ENCODE peak calls at places on chromosomes 12 and 14, in six cellular contexts. J is pancreas, F is brain microvascular endothelial cell, Z is fibroblast of lung, O is fibroblast of mammary gland, I is tibial artery. P is an unnamed sample.

GRCh38 chr12:93706387-93706786 is 29.2 kb downstream of the CRADD start:
- DNase-seq in F (peak; percentile 7), Z (peak; percentile 29), J (no peak), O (no peak), I (no peak), P (no peak)

GRCh38 chr12:123288751-123289346 is 17.2 kb upstream of the CDK2AP1 start:
- DNase-seq in O (no peak), J (no peak), F (no peak), I (no peak), Z (no peak), P (no peak)

GRCh38 chr12:93803408-93803807 is 126.2 kb downstream of the CRADD start:
- DNase-seq in Z (peak; percentile 88), F (no peak), O (peak; percentile 88), I (no peak), J (no peak), P (peak; percentile 76)

GRCh38 chr12:58295268-58295667 is 353.9 kb downstream of the ATP23 start:
- DNase-seq in I (no peak), O (no peak), Z (no peak), J (no peak), F (no peak), P (no peak)

GRCh38 chr14:99534863-99535262 is 53.7 kb downstream of the CCNK start:
- DNase-seq in F (no peak), Z (peak; percentile 79), J (no peak), O (no peak), I (no peak), P (no peak)

GRCh38 chr14:68694516-68695235 is 98.2 kb downstream of the ZFP36L1 start:
- DNase-seq in O (peak; percentile 89), J (no peak), Z (peak; percentile 73), F (no peak), I (peak; percentile 48), P (peak; percentile 82)

GRCh38 chr14:24425704-24426103 is 3.8 kb downstream of the CBLN3 start:
- DNase-seq in J (no peak), O (peak; percentile 90), I (no peak), F (peak; percentile 81), Z (peak; percentile 74), P (peak; percentile 84)

GRCh38 chr12:120394483-120395367 is 25.8 kb upstream of the MSI1 start:
- DNase-seq in O (no peak), I (no peak), F (no peak), Z (no peak), J (peak; percentile 81), P (no peak)

GRCh38 chr12:116135209-116135930 is 142.1 kb downstream of the MED13L start:
- DNase-seq in Z (peak; percentile 80), O (peak; percentile 88), F (peak; percentile 67), J (no peak), I (no peak), P (peak; percentile 93)

GRCh38 chr14:89767861-89768268 is 186.7 kb downstream of the EFCAB11 start:
- DNase-seq in I (no peak), O (peak; percentile 70), J (peak; percentile 10), F (peak; percentile 51), Z (peak; percentile 48), P (peak; percentile 51)

GRCh38 chr12:57520008-57520726 is at the start of gene DDIT3:
- DNase-seq in J (peak; percentile 100), F (peak; percentile 98), Z (peak; percentile 95), I (peak; percentile 100), O (peak; percentile 97), P (peak; percentile 99)

GRCh38 chr12:69475237-69475984 is 5.2 kb downstream of the FRS2 start:
- DNase-seq in Z (peak; percentile 56), I (no peak), O (peak; percentile 49), F (peak; percentile 5), J (no peak), P (no peak)

GRCh38 chr14:78519863-78520262 is 349.7 kb downstream of the NRXN3 start:
- DNase-seq in F (peak; percentile 9), Z (peak; percentile 9), O (peak; percentile 31), I (no peak), J (no peak), P (peak; percentile 36)

GRCh38 chr14:88682495-88683114 is 110.1 kb downstream of the EML5 start:
- DNase-seq in I (no peak), F (no peak), O (no peak), Z (no peak), J (no peak), P (no peak)

GRCh38 chr14:56168007-56168616 is 49.9 kb downstream of the PELI2 start:
- DNase-seq in J (peak; percentile 65), F (no peak), I (no peak), O (no peak), Z (no peak), P (no peak)

GRCh38 chr12:26032290-26032689 is 73.8 kb downstream of the RASSF8 start:
- DNase-seq in O (no peak), F (no peak), I (no peak), J (no peak), Z (no peak), P (no peak)

GRCh38 chr14:23177181-23177580 is 6.3 kb downstream of the SLC7A8 start:
- DNase-seq in I (no peak), J (peak; percentile 44), O (no peak), Z (no peak), F (no peak), P (no peak)

GRCh38 chr14:105927661-105928060 is 401.3 kb downstream of the TMEM121 start:
- DNase-seq in I (no peak), Z (no peak), O (no peak), F (no peak), J (no peak), P (no peak)

GRCh38 chr14:54166049-54166950 is 209.7 kb upstream of the BMP4 start:
- DNase-seq in Z (no peak), J (no peak), O (no peak), F (no peak), I (no peak), P (no peak)

GRCh38 chr12:121278450-121279375 is 17.8 kb downstream of the CAMKK2 start:
- DNase-seq in I (no peak), Z (peak; percentile 53), J (peak; percentile 50), O (peak; percentile 95), F (no peak), P (no peak)

GRCh38 chr14:54803926-54804719 is 98.5 kb downstream of the GCH1 start:
- DNase-seq in F (no peak), O (no peak), I (no peak), J (no peak), Z (no peak), P (no peak)

GRCh38 chr14:105050551-105050897 is 14.7 kb downstream of the GPR132 start:
- DNase-seq in J (peak; percentile 67), O (no peak), F (no peak), Z (no peak), I (no peak), P (peak; percentile 73)

GRCh38 chr12:18443768-18444437 is 182.6 kb downstream of the PIK3C2G start:
- DNase-seq in F (peak; percentile 28), O (no peak), J (peak; percentile 6), I (no peak), Z (peak; percentile 72), P (no peak)

GRCh38 chr12:122981036-122981471 is 573 bp downstream of the ARL6IP4 start:
- DNase-seq in F (no peak), O (no peak), Z (peak; percentile 27), I (no peak), J (no peak), P (no peak)

GRCh38 chr12:66279127-66279712 is 23.1 kb upstream of the HELB start:
- DNase-seq in J (no peak), O (peak; percentile 29), Z (peak; percentile 7), F (peak; percentile 40), I (no peak), P (peak; percentile 41)

GRCh38 chr14:50059773-50060629 is 56.4 kb downstream of the VCPKMT start:
- DNase-seq in F (no peak), J (no peak), O (no peak), Z (no peak), I (no peak), P (no peak)

GRCh38 chr14:50063876-50064420 is 52.4 kb downstream of the VCPKMT start:
- DNase-seq in F (no peak), I (no peak), O (no peak), Z (no peak), J (no peak), P (no peak)

GRCh38 chr14:50062438-50063039 is 53.8 kb downstream of the VCPKMT start:
- DNase-seq in F (peak; percentile 75), O (peak; percentile 74), J (peak; percentile 42), I (no peak), Z (peak; percentile 85), P (peak; percentile 92)

GRCh38 chr14:50061664-50062437 is 54.5 kb downstream of the VCPKMT start:
- DNase-seq in O (peak; percentile 40), Z (peak; percentile 61), F (no peak), I (no peak), J (no peak), P (peak; percentile 52)

GRCh38 chr14:50060871-50061663 is 55.3 kb downstream of the VCPKMT start:
- DNase-seq in Z (peak; percentile 93), O (peak; percentile 95), F (peak; percentile 93), I (peak; percentile 83), J (no peak), P (peak; percentile 96)
- TF ChIP-seq CTCF in Z (peak; percentile 12), O (peak; percentile 31), F (peak; percentile 40), I (peak; percentile 44), J (no peak), P (no peak)

GRCh38 chr12:102659200-102659911 is 179.0 kb upstream of the IGF1 start:
- DNase-seq in O (no peak), F (no peak), I (no peak), Z (no peak), J (no peak), P (peak; percentile 30)
- TF ChIP-seq CTCF in O (no peak), F (peak; percentile 10), I (no peak), Z (no peak), J (no peak), P (peak; percentile 16)

DNA sequence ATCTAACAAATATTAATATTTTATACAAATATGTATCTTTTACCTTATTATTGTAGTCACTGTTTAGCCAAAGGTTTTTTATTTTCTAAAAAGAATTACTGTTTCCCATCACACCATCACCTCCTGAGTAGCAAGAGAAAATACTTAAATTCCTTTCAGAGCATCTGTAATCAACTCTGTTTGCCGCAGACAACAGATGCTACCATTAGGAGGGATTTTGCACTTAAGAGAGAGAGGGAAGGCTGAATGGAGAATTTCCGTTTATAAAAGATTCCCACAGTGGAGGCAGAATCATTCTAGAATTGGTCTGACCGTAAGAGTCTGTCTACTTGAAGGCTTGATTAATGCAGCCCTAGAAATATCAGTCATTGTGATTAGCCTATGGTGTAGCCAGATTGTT is 115.8 kb downstream of the NEDD1 start:
- DNase-seq in I (no peak), F (no peak), J (no peak), O (no peak), Z (no peak), P (no peak)
- TF ChIP-seq CTCF in I (no peak), F (no peak), J (no peak), O (no peak), Z (no peak), P (no peak)

DNA sequence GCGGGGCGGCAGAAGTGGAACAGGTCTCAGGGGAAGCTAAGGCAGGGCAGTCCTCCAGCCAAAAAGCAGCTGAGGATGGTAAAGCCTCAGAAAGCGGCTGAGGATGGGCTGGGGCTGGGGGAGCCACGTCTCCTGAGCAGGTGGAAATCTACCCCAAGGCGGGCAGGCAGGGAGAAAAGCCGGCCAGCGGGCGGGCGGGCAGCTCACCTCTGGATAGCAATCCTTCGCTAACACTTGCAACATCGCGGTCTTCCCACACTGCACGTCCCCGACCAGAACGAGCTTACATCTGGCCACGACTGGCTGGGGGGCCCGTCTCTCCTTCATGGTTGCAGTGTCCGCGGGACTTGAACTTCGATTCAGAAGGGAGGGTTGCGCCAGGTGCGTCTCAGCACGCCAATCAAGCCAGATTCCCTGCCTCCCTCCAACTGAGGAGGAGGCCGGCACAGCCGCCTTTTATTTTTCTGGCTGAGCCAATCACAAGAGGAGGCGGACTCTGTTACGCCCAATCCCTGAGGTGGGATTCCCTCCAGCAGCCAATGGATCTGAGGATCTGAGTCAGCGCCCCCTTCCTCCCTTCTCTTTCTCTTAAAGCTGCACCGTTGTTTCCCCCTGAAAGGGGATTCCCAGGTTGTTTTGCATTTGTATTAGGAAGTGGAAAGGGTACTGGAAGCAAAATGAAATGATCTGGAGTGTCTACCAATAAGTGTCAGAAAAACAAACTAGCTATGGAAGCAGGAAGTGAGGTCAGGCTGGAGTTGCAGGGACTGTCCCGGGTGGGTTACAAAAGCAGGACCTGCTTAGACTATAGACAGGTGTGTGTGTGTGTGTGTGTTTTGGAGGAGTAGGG is at the start of gene RND1:
- DNase-seq in I (peak; percentile 95), O (peak; percentile 89), J (peak; percentile 93), Z (peak; percentile 87), F (peak; percentile 90), P (peak; percentile 95)
- TF ChIP-seq CTCF in I (no peak), O (no peak), J (no peak), Z (no peak), F (no peak), P (no peak)

P was measured in MCF 10A.